ENCODE peak calls at places on chromosomes 4 and X, in seven cellular contexts. One of them, this sample, is unnamed.

GRCh38 chr4:25098964-25099843 is 61.0 kb downstream of the SEPSECS start:
- DNase-seq in neural crest cell: no peak
- DNase-seq in spleen: peak
- DNase-seq in fibroblast of mammary gland: peak
- DNase-seq in left ventricle myocardium inferior: peak
- DNase-seq in psoas muscle: peak
- DNase-seq in CD4-positive, alpha-beta T cell: no peak
- DNase-seq in this sample: no peak

GRCh38 chrX:41153453-41153852 is 68.2 kb downstream of the USP9X start:
- DNase-seq in left ventricle myocardium inferior: no peak
- DNase-seq in spleen: no peak
- DNase-seq in psoas muscle: no peak
- DNase-seq in fibroblast of mammary gland: peak
- DNase-seq in neural crest cell: no peak
- DNase-seq in CD4-positive, alpha-beta T cell: no peak
- DNase-seq in this sample: no peak

GRCh38 chr4:127479031-127479622 is 153.6 kb upstream of the INTU start:
- DNase-seq in neural crest cell: peak
- DNase-seq in CD4-positive, alpha-beta T cell: no peak
- DNase-seq in left ventricle myocardium inferior: no peak
- DNase-seq in psoas muscle: no peak
- DNase-seq in fibroblast of mammary gland: peak
- DNase-seq in spleen: no peak
- DNase-seq in this sample: no peak

GRCh38 chrX:13816899-13817298 is at the start of gene GPM6B:
- DNase-seq in spleen: no peak
- DNase-seq in CD4-positive, alpha-beta T cell: no peak
- DNase-seq in psoas muscle: no peak
- DNase-seq in neural crest cell: peak
- DNase-seq in left ventricle myocardium inferior: no peak
- DNase-seq in fibroblast of mammary gland: no peak
- DNase-seq in this sample: peak

GRCh38 chr4:189117426-189117825 is 823.2 kb upstream of the FRG1 start:
- DNase-seq in CD4-positive, alpha-beta T cell: no peak
- DNase-seq in left ventricle myocardium inferior: no peak
- DNase-seq in spleen: no peak
- DNase-seq in fibroblast of mammary gland: peak
- DNase-seq in neural crest cell: no peak
- DNase-seq in psoas muscle: no peak
- DNase-seq in this sample: no peak

GRCh38 chr4:128528177-128528576 is 240.6 kb upstream of the PGRMC2 start:
- DNase-seq in CD4-positive, alpha-beta T cell: no peak
- DNase-seq in fibroblast of mammary gland: no peak
- DNase-seq in psoas muscle: no peak
- DNase-seq in left ventricle myocardium inferior: no peak
- DNase-seq in neural crest cell: no peak
- DNase-seq in spleen: no peak
- DNase-seq in this sample: no peak

GRCh38 chr4:43943998-43944397 is 504.6 kb downstream of the KCTD8 start:
- DNase-seq in psoas muscle: no peak
- DNase-seq in neural crest cell: no peak
- DNase-seq in fibroblast of mammary gland: no peak
- DNase-seq in CD4-positive, alpha-beta T cell: no peak
- DNase-seq in spleen: no peak
- DNase-seq in left ventricle myocardium inferior: no peak
- DNase-seq in this sample: no peak

GRCh38 chrX:151762802-151763201 is 28.3 kb downstream of the CNGA2 start:
- DNase-seq in fibroblast of mammary gland: no peak
- DNase-seq in left ventricle myocardium inferior: no peak
- DNase-seq in psoas muscle: no peak
- DNase-seq in spleen: no peak
- DNase-seq in CD4-positive, alpha-beta T cell: no peak
- DNase-seq in neural crest cell: no peak
- DNase-seq in this sample: no peak

GRCh38 chr4:150012851-150013360 is 65.3 kb upstream of the DCLK2 start:
- DNase-seq in spleen: no peak
- DNase-seq in fibroblast of mammary gland: peak
- DNase-seq in psoas muscle: no peak
- DNase-seq in CD4-positive, alpha-beta T cell: no peak
- DNase-seq in left ventricle myocardium inferior: no peak
- DNase-seq in neural crest cell: no peak
- DNase-seq in this sample: no peak

GRCh38 chrX:148070504-148070877 is 89.4 kb downstream of the FMR1NB start:
- DNase-seq in psoas muscle: no peak
- DNase-seq in left ventricle myocardium inferior: no peak
- DNase-seq in spleen: no peak
- DNase-seq in CD4-positive, alpha-beta T cell: no peak
- DNase-seq in neural crest cell: no peak
- DNase-seq in fibroblast of mammary gland: no peak
- DNase-seq in this sample: no peak

GRCh38 chr4:139278450-139278849 is 1.6 kb downstream of the MGARP start:
- DNase-seq in left ventricle myocardium inferior: no peak
- DNase-seq in CD4-positive, alpha-beta T cell: no peak
- DNase-seq in spleen: no peak
- DNase-seq in fibroblast of mammary gland: no peak
- DNase-seq in psoas muscle: no peak
- DNase-seq in neural crest cell: no peak
- DNase-seq in this sample: no peak

GRCh38 chrX:134998246-134998645 is 7.5 kb downstream of the SMIM10 start:
- DNase-seq in fibroblast of mammary gland: peak
- DNase-seq in neural crest cell: no peak
- DNase-seq in CD4-positive, alpha-beta T cell: no peak
- DNase-seq in psoas muscle: no peak
- DNase-seq in left ventricle myocardium inferior: no peak
- DNase-seq in spleen: no peak
- DNase-seq in this sample: no peak

GRCh38 chrX:18995216-18995615 is 11.3 kb upstream of the PHKA2 start:
- DNase-seq in fibroblast of mammary gland: peak
- DNase-seq in left ventricle myocardium inferior: no peak
- DNase-seq in spleen: no peak
- DNase-seq in CD4-positive, alpha-beta T cell: no peak
- DNase-seq in psoas muscle: no peak
- DNase-seq in neural crest cell: no peak
- DNase-seq in this sample: no peak

GRCh38 chr4:38354421-38354820 is 309.6 kb upstream of the KLF3 start:
- DNase-seq in spleen: no peak
- DNase-seq in left ventricle myocardium inferior: no peak
- DNase-seq in fibroblast of mammary gland: no peak
- DNase-seq in psoas muscle: no peak
- DNase-seq in CD4-positive, alpha-beta T cell: no peak
- DNase-seq in neural crest cell: no peak
- DNase-seq in this sample: no peak

GRCh38 chr4:10753856-10754384 is 69.4 kb upstream of the CLNK start:
- DNase-seq in neural crest cell: no peak
- DNase-seq in fibroblast of mammary gland: no peak
- DNase-seq in CD4-positive, alpha-beta T cell: no peak
- DNase-seq in spleen: no peak
- DNase-seq in psoas muscle: no peak
- DNase-seq in left ventricle myocardium inferior: no peak
- DNase-seq in this sample: no peak

GRCh38 chr4:189285377-189285776 is 655.3 kb upstream of the FRG1 start:
- DNase-seq in left ventricle myocardium inferior: no peak
- DNase-seq in fibroblast of mammary gland: no peak
- DNase-seq in psoas muscle: no peak
- DNase-seq in neural crest cell: no peak
- DNase-seq in CD4-positive, alpha-beta T cell: no peak
- DNase-seq in spleen: no peak
- DNase-seq in this sample: no peak

GRCh38 chr4:48194986-48195773 is 61.1 kb upstream of the TXK start:
- DNase-seq in neural crest cell: no peak
- DNase-seq in spleen: no peak
- DNase-seq in psoas muscle: no peak
- DNase-seq in left ventricle myocardium inferior: no peak
- DNase-seq in fibroblast of mammary gland: peak
- DNase-seq in CD4-positive, alpha-beta T cell: no peak
- DNase-seq in this sample: no peak

GRCh38 chr4:46432923-46433322 is 43.0 kb upstream of the GABRA2 start:
- DNase-seq in neural crest cell: no peak
- DNase-seq in spleen: no peak
- DNase-seq in left ventricle myocardium inferior: no peak
- DNase-seq in psoas muscle: no peak
- DNase-seq in fibroblast of mammary gland: peak
- DNase-seq in CD4-positive, alpha-beta T cell: no peak
- DNase-seq in this sample: no peak

GRCh38 chr4:6222761-6223292 is 22.5 kb upstream of the JAKMIP1 start:
- DNase-seq in CD4-positive, alpha-beta T cell: no peak
- DNase-seq in left ventricle myocardium inferior: no peak
- DNase-seq in fibroblast of mammary gland: peak
- DNase-seq in neural crest cell: peak
- DNase-seq in psoas muscle: no peak
- DNase-seq in spleen: no peak
- DNase-seq in this sample: peak

GRCh38 chr4:14178421-14178820 is 550.9 kb upstream of the BOD1L1 start:
- DNase-seq in neural crest cell: no peak
- DNase-seq in CD4-positive, alpha-beta T cell: no peak
- DNase-seq in psoas muscle: no peak
- DNase-seq in left ventricle myocardium inferior: no peak
- DNase-seq in fibroblast of mammary gland: peak
- DNase-seq in spleen: no peak
- DNase-seq in this sample: no peak

GRCh38 chr4:105158837-105159236 is 12.2 kb downstream of the TET2 start:
- DNase-seq in fibroblast of mammary gland: peak
- DNase-seq in left ventricle myocardium inferior: no peak
- DNase-seq in CD4-positive, alpha-beta T cell: no peak
- DNase-seq in psoas muscle: no peak
- DNase-seq in neural crest cell: no peak
- DNase-seq in spleen: no peak
- DNase-seq in this sample: no peak

GRCh38 chr4:46425775-46426400 is 36.0 kb upstream of the GABRA2 start:
- DNase-seq in psoas muscle: no peak
- DNase-seq in spleen: no peak
- DNase-seq in fibroblast of mammary gland: peak
- DNase-seq in neural crest cell: no peak
- DNase-seq in left ventricle myocardium inferior: no peak
- DNase-seq in CD4-positive, alpha-beta T cell: no peak
- DNase-seq in this sample: no peak

GRCh38 chr4:13542577-13543042 is 1.7 kb downstream of the NKX3-2 start:
- DNase-seq in neural crest cell: no peak
- DNase-seq in CD4-positive, alpha-beta T cell: no peak
- DNase-seq in fibroblast of mammary gland: no peak
- DNase-seq in left ventricle myocardium inferior: no peak
- DNase-seq in psoas muscle: no peak
- DNase-seq in spleen: peak
- DNase-seq in this sample: no peak

DNA sequence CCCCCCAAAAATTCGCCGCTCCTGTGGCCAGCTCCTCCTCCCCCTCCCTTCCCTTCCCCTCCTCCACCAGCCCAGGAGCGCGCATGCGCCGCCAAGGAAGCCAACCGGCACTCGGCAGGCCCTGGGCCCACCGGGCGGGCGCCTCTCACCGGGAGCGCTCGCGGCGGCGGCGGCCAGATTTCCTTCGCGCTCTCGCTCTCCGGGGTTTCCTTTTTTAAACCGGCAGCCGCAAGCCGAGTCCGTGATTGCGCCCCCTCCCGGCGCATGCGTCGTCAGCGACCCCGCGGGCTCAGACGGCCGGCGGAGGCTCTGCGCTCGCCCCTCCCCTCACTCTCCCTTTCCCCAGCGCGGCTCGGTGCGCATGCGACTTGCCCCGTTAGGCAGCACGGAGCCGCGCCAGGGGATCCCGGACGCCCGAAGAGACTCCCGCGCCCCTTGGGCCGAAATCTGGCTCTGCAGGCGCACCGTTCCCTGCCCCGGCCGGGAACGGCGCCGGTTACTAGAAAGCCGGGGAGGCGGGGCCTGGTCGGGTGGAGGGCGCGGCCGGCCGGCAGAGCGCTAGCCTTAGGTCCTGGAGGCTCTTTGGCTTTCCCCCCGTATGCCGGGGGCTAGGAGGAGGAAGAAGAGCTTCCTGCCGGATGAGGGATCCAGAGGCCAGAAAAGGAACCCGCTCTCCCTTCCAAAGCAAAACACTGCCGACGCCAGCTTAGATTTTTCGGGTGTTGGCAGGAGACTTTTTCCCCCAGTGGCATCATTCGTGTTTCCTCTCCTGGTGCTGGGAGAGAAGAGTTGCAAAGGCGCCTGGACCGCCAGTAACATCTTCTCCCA is at the start of gene CLOCK:
- DNase-seq in neural crest cell: peak
- DNase-seq in psoas muscle: peak
- DNase-seq in CD4-positive, alpha-beta T cell: peak
- DNase-seq in fibroblast of mammary gland: peak
- DNase-seq in spleen: peak
- DNase-seq in left ventricle myocardium inferior: peak
- DNase-seq in this sample: peak
- TF ChIP-seq CTCF in neural crest cell: peak
- TF ChIP-seq CTCF in psoas muscle: peak
- TF ChIP-seq CTCF in CD4-positive, alpha-beta T cell: peak
- TF ChIP-seq CTCF in fibroblast of mammary gland: no peak
- TF ChIP-seq CTCF in spleen: peak
- TF ChIP-seq CTCF in left ventricle myocardium inferior: peak
- TF ChIP-seq CTCF in this sample: peak

GRCh38 chrX:144722307-144722706 is 525.0 kb upstream of the SPANXN1 start:
- DNase-seq in psoas muscle: no peak
- DNase-seq in fibroblast of mammary gland: no peak
- DNase-seq in spleen: no peak
- DNase-seq in neural crest cell: no peak
- DNase-seq in left ventricle myocardium inferior: no peak
- DNase-seq in CD4-positive, alpha-beta T cell: no peak
- DNase-seq in this sample: no peak
- TF ChIP-seq CTCF in psoas muscle: no peak
- TF ChIP-seq CTCF in fibroblast of mammary gland: no peak
- TF ChIP-seq CTCF in spleen: no peak
- TF ChIP-seq CTCF in neural crest cell: peak
- TF ChIP-seq CTCF in left ventricle myocardium inferior: no peak
- TF ChIP-seq CTCF in CD4-positive, alpha-beta T cell: no peak
- TF ChIP-seq CTCF in this sample: no peak

DNA sequence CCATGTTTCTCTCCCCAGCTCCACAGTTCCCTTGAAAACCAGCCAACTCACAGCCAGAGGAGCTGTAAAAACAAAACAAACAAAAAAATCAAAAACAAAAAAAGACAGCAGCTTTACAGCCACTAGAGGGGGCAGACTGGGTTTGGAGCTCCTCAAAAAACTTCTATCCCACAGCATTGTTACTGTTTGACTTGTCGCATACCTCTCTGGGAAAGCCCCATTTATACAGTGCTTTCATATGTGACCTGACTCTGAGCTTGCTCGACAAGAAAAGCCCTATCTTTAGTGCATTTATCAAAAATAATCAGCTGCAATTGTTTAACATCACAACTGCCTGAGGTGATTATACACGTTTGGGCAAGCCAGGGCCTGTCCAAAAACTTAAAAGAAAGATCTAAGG is 21.6 kb downstream of the TSPAN6 start:
- DNase-seq in left ventricle myocardium inferior: no peak
- DNase-seq in fibroblast of mammary gland: peak
- DNase-seq in psoas muscle: no peak
- DNase-seq in neural crest cell: no peak
- DNase-seq in spleen: no peak
- DNase-seq in CD4-positive, alpha-beta T cell: no peak
- DNase-seq in this sample: no peak
- TF ChIP-seq CTCF in left ventricle myocardium inferior: peak
- TF ChIP-seq CTCF in fibroblast of mammary gland: peak
- TF ChIP-seq CTCF in psoas muscle: peak
- TF ChIP-seq CTCF in neural crest cell: peak
- TF ChIP-seq CTCF in spleen: peak
- TF ChIP-seq CTCF in CD4-positive, alpha-beta T cell: no peak
- TF ChIP-seq CTCF in this sample: peak

DNA sequence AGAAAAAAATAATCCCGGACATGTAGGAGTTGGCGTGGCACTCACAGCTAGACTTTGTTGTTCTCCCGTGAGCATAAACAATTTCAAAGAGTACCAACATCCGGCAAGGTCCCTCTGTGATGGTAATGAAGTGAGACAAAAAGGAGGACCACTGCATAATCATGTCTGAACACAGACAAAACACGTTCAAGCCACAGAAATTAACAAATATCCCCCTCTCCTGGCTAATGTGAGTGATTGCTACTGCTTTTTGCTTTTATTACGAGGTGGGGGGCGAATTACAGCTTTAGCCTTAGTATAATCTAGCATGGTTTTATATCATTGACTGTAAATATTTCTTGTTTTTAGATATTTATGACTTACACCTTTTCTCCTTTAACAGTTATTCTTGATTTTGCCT is 118.5 kb downstream of the PLS3 start:
- DNase-seq in CD4-positive, alpha-beta T cell: no peak
- DNase-seq in left ventricle myocardium inferior: no peak
- DNase-seq in fibroblast of mammary gland: peak
- DNase-seq in psoas muscle: no peak
- DNase-seq in spleen: no peak
- DNase-seq in neural crest cell: no peak
- DNase-seq in this sample: no peak
- TF ChIP-seq CTCF in CD4-positive, alpha-beta T cell: no peak
- TF ChIP-seq CTCF in left ventricle myocardium inferior: peak
- TF ChIP-seq CTCF in fibroblast of mammary gland: peak
- TF ChIP-seq CTCF in psoas muscle: no peak
- TF ChIP-seq CTCF in spleen: no peak
- TF ChIP-seq CTCF in neural crest cell: peak
- TF ChIP-seq CTCF in this sample: peak